ENCODE peak calls at places on chromosomes 11 and 22, in seven cellular contexts. V is H1, L is K562, Y is GM12878, H is SK-N-SH, S is GM12892, U is HepG2. M is an unnamed sample.

GRCh38 chr11:95135880-95136279 is 46.2 kb downstream of the ENDOD1 start:
- DNase-seq in U (no peak), Y (no peak), V (no peak), H (no peak), L (no peak), S (no peak), M (no peak)

GRCh38 chr22:39721456-39722325 is 151.1 kb downstream of the CACNA1I start:
- DNase-seq in S (no peak), L (no peak), H (peak; percentile 36), U (no peak), Y (no peak), V (no peak), M (no peak)

GRCh38 chr11:2186669-2187266 is 15.2 kb upstream of the TH start:
- DNase-seq in U (peak; percentile 59), Y (no peak), S (no peak), H (peak; percentile 80), L (peak; percentile 46), V (no peak), M (peak; percentile 59)

GRCh38 chr11:120040136-120040840 is 97.6 kb downstream of the TRIM29 start:
- DNase-seq in Y (no peak), V (no peak), S (no peak), L (no peak), H (no peak), U (no peak), M (no peak)

GRCh38 chr22:17486719-17487118 is 76.6 kb upstream of the SLC25A18 start:
- DNase-seq in V (no peak), H (no peak), S (no peak), Y (no peak), U (no peak), L (no peak), M (no peak)

GRCh38 chr11:19603771-19604170 is 108.9 kb upstream of the NAV2 start:
- DNase-seq in L (no peak), S (no peak), V (no peak), H (no peak), Y (no peak), U (no peak), M (no peak)

GRCh38 chr22:30381250-30381649 is 6.0 kb downstream of the RNF215 start:
- DNase-seq in L (no peak), U (no peak), V (no peak), Y (no peak), H (no peak), S (no peak), M (no peak)

GRCh38 chr22:37017356-37017755 is 1.9 kb downstream of the TST start:
- DNase-seq in Y (no peak), S (no peak), H (no peak), U (no peak), V (no peak), L (no peak), M (no peak)

GRCh38 chr11:115456019-115456418 is 48.2 kb downstream of the CADM1 start:
- DNase-seq in L (no peak), S (no peak), H (no peak), V (no peak), U (no peak), Y (no peak), M (no peak)

GRCh38 chr11:111063711-111064110 is 181.8 kb upstream of the POU2AF2 start:
- DNase-seq in Y (no peak), V (no peak), H (no peak), S (no peak), U (no peak), L (no peak), M (no peak)

GRCh38 chr11:82775736-82776346 is 42.2 kb upstream of the FAM181B start:
- DNase-seq in U (peak; percentile 42), Y (no peak), L (peak; percentile 55), S (peak; percentile 21), H (peak; percentile 32), V (peak; percentile 50), M (peak; percentile 26)

GRCh38 chr11:61293869-61294716 is 1.0 kb downstream of the VWCE start:
- DNase-seq in L (no peak), S (peak; percentile 57), H (peak; percentile 88), V (no peak), U (peak; percentile 34), Y (no peak), M (peak; percentile 67)

GRCh38 chr11:27392278-27392677 is 29.3 kb upstream of the CCDC34 start:
- DNase-seq in V (no peak), L (no peak), U (no peak), Y (no peak), H (no peak), S (no peak), M (no peak)

DNA sequence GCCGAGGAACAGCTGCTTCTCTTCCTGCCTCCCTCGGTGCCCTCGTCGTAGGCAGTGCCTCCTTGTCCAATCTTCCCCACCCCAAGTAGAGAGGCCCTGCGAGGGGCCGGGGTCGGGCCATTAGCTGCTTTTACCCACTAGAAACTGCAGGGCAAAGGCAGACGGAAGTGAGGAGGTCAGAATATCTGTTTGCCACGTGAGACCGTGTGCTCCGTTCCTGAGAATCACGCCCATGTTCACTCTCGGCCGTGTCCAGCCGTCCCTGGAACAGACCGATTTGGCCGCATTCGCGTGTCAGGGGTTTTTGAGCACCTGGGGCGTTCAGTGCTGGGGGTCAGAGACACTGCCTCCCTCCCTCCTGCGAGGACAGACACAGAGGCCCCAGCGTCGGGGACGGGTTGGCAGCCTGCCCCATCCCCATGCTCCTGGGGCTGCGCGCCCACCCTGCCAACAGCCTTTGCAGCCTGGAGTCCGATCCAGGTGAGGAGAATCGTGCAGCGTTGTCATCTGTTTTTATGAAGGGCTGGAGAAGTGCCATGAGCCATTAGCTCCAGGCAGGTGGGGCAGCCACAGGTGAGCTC is 982.2 kb downstream of the BRD1 start:
- DNase-seq in Y (no peak), V (no peak), U (no peak), S (no peak), L (no peak), H (no peak), M (no peak)
- TF ChIP-seq TAF1 in Y (no peak), V (no peak), U (no peak), S (no peak), L (no peak), H (no peak), M (no peak)

DNA sequence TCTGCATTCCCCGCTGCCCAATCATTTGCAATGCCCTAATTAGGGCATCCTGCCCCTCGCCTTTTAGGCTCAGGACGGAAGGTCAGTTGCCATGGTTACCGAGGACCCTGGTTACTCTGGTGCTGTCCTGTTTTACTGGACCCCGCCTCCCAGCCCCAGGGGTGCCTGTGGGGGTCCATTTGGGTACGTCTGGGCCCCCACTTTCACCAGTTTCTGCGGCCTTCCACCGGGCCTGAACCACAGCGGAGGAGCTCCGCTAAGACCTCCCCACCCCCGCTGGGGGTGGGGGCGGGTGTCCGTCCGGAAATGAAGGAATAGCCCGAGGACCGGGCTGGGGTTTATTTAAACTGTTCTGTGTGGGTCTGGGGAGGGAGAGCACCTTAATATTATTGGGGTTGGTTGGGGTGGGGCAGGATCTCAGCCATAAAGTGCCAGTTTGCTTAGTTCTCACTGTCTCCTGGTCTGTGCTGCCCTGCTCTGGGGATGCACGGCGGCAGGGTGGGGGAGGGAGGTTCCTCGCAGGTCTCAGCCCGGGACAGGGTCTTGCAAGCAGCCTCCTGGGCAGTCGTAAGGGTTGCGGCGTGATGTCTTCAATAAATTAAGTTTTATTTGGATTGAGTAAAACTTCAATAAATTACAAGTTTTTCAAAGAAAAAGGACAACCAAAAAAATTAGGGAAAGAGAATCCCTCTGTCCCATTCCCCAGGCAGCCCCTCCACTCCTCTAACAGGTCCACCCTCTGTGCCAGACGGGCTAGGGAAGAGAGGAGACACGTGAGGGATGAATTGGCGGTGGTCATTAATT is 5.3 kb downstream of the PHOX2A start:
- DNase-seq in S (no peak), L (no peak), V (no peak), H (peak; percentile 63), Y (no peak), U (no peak), M (no peak)
- TF ChIP-seq POLR2AphosphoS5 in S (no peak), L (no peak), V (no peak), H (peak; percentile 5), Y (no peak), U (no peak), M (no peak)

DNA sequence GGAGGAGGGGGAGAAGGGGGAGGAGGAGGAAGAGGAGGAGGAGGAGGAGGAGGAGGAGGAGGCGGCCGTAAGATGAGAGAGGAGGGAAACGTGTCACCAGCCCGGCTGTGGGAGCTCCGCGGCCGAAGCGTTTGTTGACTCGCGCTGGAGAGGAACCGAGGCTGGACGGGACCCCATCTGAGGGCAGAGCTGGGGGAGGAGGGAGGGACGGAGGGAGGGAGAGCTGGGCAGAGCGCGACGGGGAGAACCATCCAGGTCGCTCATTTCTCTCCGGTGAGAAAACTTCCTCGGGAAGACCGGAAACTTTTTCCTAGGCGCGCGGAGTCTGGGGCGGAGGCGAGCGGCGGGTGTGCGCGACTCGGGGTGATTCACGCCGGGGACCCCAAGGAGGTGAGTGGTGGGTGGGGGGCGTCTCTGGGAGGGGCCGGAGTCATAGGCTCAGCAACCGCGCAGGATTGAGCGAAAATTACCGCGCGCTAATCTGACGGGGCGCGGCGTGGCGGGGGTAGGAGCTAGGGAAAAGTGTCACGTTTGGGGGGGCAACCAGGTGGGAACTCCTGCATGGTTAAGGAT is 80.3 kb downstream of the PRR5L start:
- DNase-seq in S (no peak), H (peak; percentile 49), U (no peak), Y (no peak), V (no peak), L (no peak), M (no peak)
- TF ChIP-seq TAF1 in S (no peak), H (no peak), U (no peak), Y (no peak), V (no peak), L (no peak), M (no peak)

GRCh38 chr11:17642980-17643379 is 76.4 kb upstream of the MYOD1 start:
- DNase-seq in S (no peak), V (no peak), Y (no peak), L (no peak), H (peak; percentile 14), U (no peak), M (no peak)

GRCh38 chr11:17642370-17642769 is 77.0 kb upstream of the MYOD1 start:
- DNase-seq in S (no peak), L (no peak), V (no peak), U (no peak), H (peak; percentile 11), Y (no peak), M (no peak)

GRCh38 chr11:17641792-17642350 is 77.5 kb upstream of the MYOD1 start:
- DNase-seq in U (no peak), Y (no peak), S (no peak), H (peak; percentile 20), V (no peak), L (no peak), M (no peak)

GRCh38 chr11:17645190-17645970 is 74.0 kb upstream of the MYOD1 start:
- DNase-seq in L (no peak), S (no peak), U (no peak), H (peak; percentile 8), Y (no peak), V (no peak), M (no peak)

DNA sequence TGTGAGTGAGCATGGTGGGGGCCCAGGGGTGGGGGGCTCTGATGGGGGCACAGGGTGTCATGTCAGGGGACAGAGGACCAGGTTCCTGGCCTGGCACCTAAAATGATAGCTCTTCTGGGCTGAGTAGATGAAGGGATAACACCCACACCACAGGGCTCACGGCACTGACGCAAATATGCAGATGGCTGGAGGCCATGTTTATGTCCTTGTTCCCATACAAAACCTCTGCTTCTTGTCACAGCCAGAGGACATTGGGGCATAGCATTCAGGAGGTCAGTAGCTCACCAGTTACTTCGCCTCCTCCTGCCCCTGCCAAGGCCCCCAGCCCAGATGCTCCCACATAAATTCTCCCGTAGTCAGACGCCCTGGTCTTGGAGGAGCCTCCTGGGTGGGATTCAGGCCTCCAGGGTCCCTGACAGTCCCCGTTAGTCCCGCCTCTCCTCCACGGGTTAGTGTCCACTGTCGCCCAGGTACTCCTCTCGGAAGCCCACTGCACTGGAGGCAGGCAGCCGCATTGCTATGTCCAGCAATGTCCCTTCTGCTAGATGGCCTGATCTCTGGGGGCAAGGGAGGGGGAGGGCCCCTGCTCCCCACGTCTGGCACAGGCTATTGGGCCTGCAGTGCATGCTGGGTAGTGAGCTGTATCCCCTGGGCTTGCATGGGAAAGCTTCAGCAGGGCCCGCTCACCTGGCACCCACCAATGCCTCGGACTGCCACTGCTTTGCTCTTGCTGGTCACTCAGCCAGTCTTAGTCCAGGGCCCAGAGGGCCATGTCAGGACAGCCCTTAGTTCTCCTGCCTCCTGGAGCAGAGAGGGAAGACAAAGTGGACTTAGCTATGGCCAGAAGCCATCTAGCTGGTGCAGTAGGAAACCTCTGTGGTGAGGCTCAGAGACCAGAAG is 75.6 kb upstream of the MYOD1 start:
- DNase-seq in L (no peak), V (no peak), S (no peak), U (no peak), Y (no peak), H (peak; percentile 24), M (no peak)
- TF ChIP-seq POLR2AphosphoS5 in L (no peak), V (no peak), S (no peak), U (no peak), Y (no peak), H (no peak), M (no peak)